ENCODE peak calls at places on chromosome 11, in nine cellular contexts. T is kidney; N is activated CD8-positive, alpha-beta memory T cell treated with anti-CD3 and anti-CD28 coated beads, Interleukin-2, amount 50 U/mL, for 48 hours; F is omental fat pad; I is brain pericyte; Q is stimulated activated CD8-positive, alpha-beta memory T cell treated with anti-CD3 and anti-CD28 coated beads, Interleukin-15, amount 100 ng/mL, for 1 hour; C is esophagus squamous epithelium; H is stimulated activated CD4-positive, alpha-beta T cell treated with anti-CD3 and anti-CD28 coated beads, Interleukin-12 subunit alpha, Interleukin-12 subunit beta, amount 100 ng/mL, for 4 hours; V is amniotic epithelial cell. J is an unnamed sample.

GRCh38 chr11:61126266-61126665 is 24.0 kb downstream of the CD5 start:
- DNase-seq in T (no peak), N (no peak), F (no peak), I (no peak), Q (no peak), C (no peak), H (no peak), V (no peak), J (no peak)

GRCh38 chr11:69010964-69011623 is 2.0 kb downstream of the MRGPRF start:
- DNase-seq in T (peak), N (peak), F (no peak), I (no peak), Q (no peak), C (no peak), H (peak), V (peak), J (peak)

GRCh38 chr11:48109046-48109666 is 107.5 kb upstream of the OR4B1 start:
- DNase-seq in T (no peak), N (no peak), F (no peak), I (no peak), Q (no peak), C (no peak), H (no peak), V (peak), J (no peak)

GRCh38 chr11:12696911-12697581 is 22.8 kb downstream of the TEAD1 start:
- DNase-seq in T (peak), N (no peak), F (no peak), I (no peak), Q (no peak), C (no peak), H (no peak), V (no peak), J (no peak)

GRCh38 chr11:119366690-119367620 is 14.5 kb downstream of the USP2 start:
- DNase-seq in T (peak), N (no peak), F (no peak), I (no peak), Q (no peak), C (no peak), H (no peak), V (peak), J (no peak)

GRCh38 chr11:128715691-128716153 is 21.9 kb downstream of the FLI1 start:
- DNase-seq in T (no peak), N (no peak), F (no peak), I (no peak), Q (no peak), C (no peak), H (no peak), V (peak), J (no peak)

GRCh38 chr11:126917531-126918204 is 82.9 kb downstream of the KIRREL3 start:
- DNase-seq in T (no peak), N (no peak), F (no peak), I (peak), Q (no peak), C (no peak), H (no peak), V (peak), J (no peak)

GRCh38 chr11:20013346-20014066 is 146.8 kb downstream of the DBX1 start:
- DNase-seq in T (no peak), N (no peak), F (no peak), I (no peak), Q (no peak), C (no peak), H (no peak), V (no peak), J (no peak)

GRCh38 chr11:8365542-8365941 is 101.9 kb upstream of the LMO1 start:
- DNase-seq in T (no peak), N (no peak), F (no peak), I (no peak), Q (no peak), C (no peak), H (no peak), V (no peak), J (no peak)

GRCh38 chr11:93279911-93280347 is 50.6 kb upstream of the DEUP1 start:
- DNase-seq in T (no peak), N (no peak), F (no peak), I (no peak), Q (no peak), C (no peak), H (no peak), V (no peak), J (no peak)

GRCh38 chr11:18721576-18722292 is 4.3 kb downstream of the IGSF22 start:
- DNase-seq in T (peak), N (peak), F (no peak), I (no peak), Q (peak), C (no peak), H (peak), V (peak), J (peak)

J was measured in progenitor cell of endocrine pancreas.